ENCODE peak calls at places on chromosome X, in five cellular contexts. One of them, this sample, is unnamed.

GRCh38 chrX:22699591-22700091 is 300.1 kb upstream of the DDX53 start:
- DNase-seq in cerebellum: no peak
- DNase-seq in NCI-H1417 treated with DMSO at 0.1 percent for 48 hours: no peak
- DNase-seq in naive B cell: no peak
- DNase-seq in stimulated activated naive CD8-positive, alpha-beta T cell treated with anti-CD3 and anti-CD28 coated beads, Interleukin-15, Interleukin-2, amounts not matched to agents 100 U/mL and 50 U/mL, for 24 hours: no peak
- DNase-seq in this sample: no peak

GRCh38 chrX:18010251-18010650 is 149.2 kb upstream of the RAI2 start:
- DNase-seq in cerebellum: no peak
- DNase-seq in NCI-H1417 treated with DMSO at 0.1 percent for 48 hours: peak
- DNase-seq in naive B cell: no peak
- DNase-seq in stimulated activated naive CD8-positive, alpha-beta T cell treated with anti-CD3 and anti-CD28 coated beads, Interleukin-15, Interleukin-2, amounts not matched to agents 100 U/mL and 50 U/mL, for 24 hours: no peak
- DNase-seq in this sample: no peak

GRCh38 chrX:107700802-107701201 is 72.5 kb downstream of the PRPS1 start:
- DNase-seq in cerebellum: no peak
- DNase-seq in NCI-H1417 treated with DMSO at 0.1 percent for 48 hours: no peak
- DNase-seq in naive B cell: no peak
- DNase-seq in stimulated activated naive CD8-positive, alpha-beta T cell treated with anti-CD3 and anti-CD28 coated beads, Interleukin-15, Interleukin-2, amounts not matched to agents 100 U/mL and 50 U/mL, for 24 hours: no peak
- DNase-seq in this sample: no peak

GRCh38 chrX:125826774-125827451 is 339.2 kb downstream of the DCAF12L2 start:
- DNase-seq in cerebellum: no peak
- DNase-seq in NCI-H1417 treated with DMSO at 0.1 percent for 48 hours: no peak
- DNase-seq in naive B cell: no peak
- DNase-seq in stimulated activated naive CD8-positive, alpha-beta T cell treated with anti-CD3 and anti-CD28 coated beads, Interleukin-15, Interleukin-2, amounts not matched to agents 100 U/mL and 50 U/mL, for 24 hours: no peak
- DNase-seq in this sample: no peak

GRCh38 chrX:96204928-96205327 is 479.7 kb upstream of the DIAPH2 start:
- DNase-seq in cerebellum: no peak
- DNase-seq in NCI-H1417 treated with DMSO at 0.1 percent for 48 hours: no peak
- DNase-seq in naive B cell: no peak
- DNase-seq in stimulated activated naive CD8-positive, alpha-beta T cell treated with anti-CD3 and anti-CD28 coated beads, Interleukin-15, Interleukin-2, amounts not matched to agents 100 U/mL and 50 U/mL, for 24 hours: no peak
- DNase-seq in this sample: no peak

GRCh38 chrX:127782904-127783303 is 269.3 kb downstream of the ACTRT1 start:
- DNase-seq in cerebellum: no peak
- DNase-seq in NCI-H1417 treated with DMSO at 0.1 percent for 48 hours: no peak
- DNase-seq in naive B cell: no peak
- DNase-seq in stimulated activated naive CD8-positive, alpha-beta T cell treated with anti-CD3 and anti-CD28 coated beads, Interleukin-15, Interleukin-2, amounts not matched to agents 100 U/mL and 50 U/mL, for 24 hours: no peak
- DNase-seq in this sample: no peak

GRCh38 chrX:23610491-23610890 is 56.8 kb upstream of the PRDX4 start:
- DNase-seq in cerebellum: no peak
- DNase-seq in NCI-H1417 treated with DMSO at 0.1 percent for 48 hours: no peak
- DNase-seq in naive B cell: no peak
- DNase-seq in stimulated activated naive CD8-positive, alpha-beta T cell treated with anti-CD3 and anti-CD28 coated beads, Interleukin-15, Interleukin-2, amounts not matched to agents 100 U/mL and 50 U/mL, for 24 hours: no peak
- DNase-seq in this sample: no peak

GRCh38 chrX:80765226-80765625 is 44.5 kb downstream of the BRWD3 start:
- DNase-seq in cerebellum: no peak
- DNase-seq in NCI-H1417 treated with DMSO at 0.1 percent for 48 hours: no peak
- DNase-seq in naive B cell: no peak
- DNase-seq in stimulated activated naive CD8-positive, alpha-beta T cell treated with anti-CD3 and anti-CD28 coated beads, Interleukin-15, Interleukin-2, amounts not matched to agents 100 U/mL and 50 U/mL, for 24 hours: no peak
- DNase-seq in this sample: no peak

GRCh38 chrX:31232506-31232905 is 160.7 kb upstream of the FTHL17 start:
- DNase-seq in cerebellum: peak
- DNase-seq in NCI-H1417 treated with DMSO at 0.1 percent for 48 hours: no peak
- DNase-seq in naive B cell: no peak
- DNase-seq in stimulated activated naive CD8-positive, alpha-beta T cell treated with anti-CD3 and anti-CD28 coated beads, Interleukin-15, Interleukin-2, amounts not matched to agents 100 U/mL and 50 U/mL, for 24 hours: no peak
- DNase-seq in this sample: no peak

GRCh38 chrX:15644560-15644872 is 20.1 kb downstream of the CLTRN start:
- DNase-seq in cerebellum: no peak
- DNase-seq in NCI-H1417 treated with DMSO at 0.1 percent for 48 hours: no peak
- DNase-seq in naive B cell: no peak
- DNase-seq in stimulated activated naive CD8-positive, alpha-beta T cell treated with anti-CD3 and anti-CD28 coated beads, Interleukin-15, Interleukin-2, amounts not matched to agents 100 U/mL and 50 U/mL, for 24 hours: no peak
- DNase-seq in this sample: no peak

GRCh38 chrX:74550295-74550802 is 64.1 kb downstream of the RLIM start:
- DNase-seq in cerebellum: peak
- DNase-seq in NCI-H1417 treated with DMSO at 0.1 percent for 48 hours: no peak
- DNase-seq in naive B cell: peak
- DNase-seq in stimulated activated naive CD8-positive, alpha-beta T cell treated with anti-CD3 and anti-CD28 coated beads, Interleukin-15, Interleukin-2, amounts not matched to agents 100 U/mL and 50 U/mL, for 24 hours: peak
- DNase-seq in this sample: peak